ENCODE peak calls at places on chromosomes 16 and 17, in seven cellular contexts. One of them, this sample, is unnamed.

GRCh38 chr16:85376292-85377095 is 236.6 kb upstream of the GSE1 start:
- DNase-seq in PC-3: no peak
- DNase-seq in PC-9: no peak
- DNase-seq in right lobe of liver: peak
- DNase-seq in H9: no peak
- DNase-seq in cardiac muscle cell: no peak
- DNase-seq in A549: no peak
- DNase-seq in this sample: peak

GRCh38 chr16:85571813-85572619 is 41.1 kb upstream of the GSE1 start:
- DNase-seq in cardiac muscle cell: no peak
- DNase-seq in H9: no peak
- DNase-seq in A549: no peak
- DNase-seq in PC-3: no peak
- DNase-seq in right lobe of liver: no peak
- DNase-seq in PC-9: no peak
- DNase-seq in this sample: no peak

GRCh38 chr17:4690745-4691144 is 13.2 kb downstream of the PELP1 start:
- DNase-seq in PC-9: no peak
- DNase-seq in cardiac muscle cell: no peak
- DNase-seq in right lobe of liver: no peak
- DNase-seq in H9: no peak
- DNase-seq in PC-3: no peak
- DNase-seq in A549: no peak
- DNase-seq in this sample: no peak

GRCh38 chr17:14737984-14738651 is 437.2 kb downstream of the HS3ST3B1 start:
- DNase-seq in PC-9: peak
- DNase-seq in H9: peak
- DNase-seq in PC-3: peak
- DNase-seq in right lobe of liver: peak
- DNase-seq in A549: peak
- DNase-seq in cardiac muscle cell: no peak
- DNase-seq in this sample: no peak

GRCh38 chr16:70685938-70686375 is at the start of gene MTSS2:
- DNase-seq in cardiac muscle cell: peak
- DNase-seq in right lobe of liver: peak
- DNase-seq in A549: peak
- DNase-seq in PC-3: peak
- DNase-seq in PC-9: peak
- DNase-seq in H9: peak
- DNase-seq in this sample: peak

GRCh38 chr16:21033707-21034106 is 116.9 kb downstream of the DNAH3 start:
- DNase-seq in cardiac muscle cell: peak
- DNase-seq in H9: no peak
- DNase-seq in A549: no peak
- DNase-seq in right lobe of liver: no peak
- DNase-seq in PC-9: no peak
- DNase-seq in PC-3: no peak
- DNase-seq in this sample: no peak

GRCh38 chr16:11806721-11807120 is 9.7 kb upstream of the ZC3H7A start:
- DNase-seq in H9: no peak
- DNase-seq in right lobe of liver: no peak
- DNase-seq in PC-9: no peak
- DNase-seq in PC-3: no peak
- DNase-seq in cardiac muscle cell: no peak
- DNase-seq in A549: no peak
- DNase-seq in this sample: no peak

GRCh38 chr17:9887521-9887920 is 17.6 kb downstream of the RCVRN start:
- DNase-seq in cardiac muscle cell: no peak
- DNase-seq in H9: no peak
- DNase-seq in PC-9: peak
- DNase-seq in A549: peak
- DNase-seq in PC-3: peak
- DNase-seq in right lobe of liver: no peak
- DNase-seq in this sample: no peak

GRCh38 chr16:67260426-67261063 is 11.8 kb downstream of the SLC9A5 start:
- DNase-seq in cardiac muscle cell: peak
- DNase-seq in A549: peak
- DNase-seq in right lobe of liver: no peak
- DNase-seq in PC-3: peak
- DNase-seq in PC-9: peak
- DNase-seq in H9: peak
- DNase-seq in this sample: no peak

GRCh38 chr16:58508671-58509251 is 6.6 kb upstream of the SETD6 start:
- DNase-seq in right lobe of liver: no peak
- DNase-seq in PC-3: no peak
- DNase-seq in A549: no peak
- DNase-seq in cardiac muscle cell: no peak
- DNase-seq in H9: no peak
- DNase-seq in PC-9: no peak
- DNase-seq in this sample: no peak

GRCh38 chr17:7549401-7550055 is 670 bp downstream of the TNFSF12 start:
- DNase-seq in A549: peak
- DNase-seq in right lobe of liver: no peak
- DNase-seq in PC-9: peak
- DNase-seq in cardiac muscle cell: no peak
- DNase-seq in PC-3: no peak
- DNase-seq in H9: no peak
- DNase-seq in this sample: no peak

GRCh38 chr16:89048087-89048729 is 45.4 kb upstream of the ACSF3 start:
- DNase-seq in PC-9: no peak
- DNase-seq in H9: no peak
- DNase-seq in A549: no peak
- DNase-seq in right lobe of liver: no peak
- DNase-seq in PC-3: no peak
- DNase-seq in cardiac muscle cell: no peak
- DNase-seq in this sample: no peak

GRCh38 chr17:34122529-34122928 is 132.6 kb upstream of the CCL2 start:
- DNase-seq in right lobe of liver: no peak
- DNase-seq in cardiac muscle cell: no peak
- DNase-seq in PC-3: no peak
- DNase-seq in H9: no peak
- DNase-seq in A549: no peak
- DNase-seq in PC-9: no peak
- DNase-seq in this sample: no peak

GRCh38 chr17:80111702-80112470 is 10.5 kb downstream of the GAA start:
- DNase-seq in H9: peak
- DNase-seq in PC-9: no peak
- DNase-seq in right lobe of liver: no peak
- DNase-seq in PC-3: no peak
- DNase-seq in cardiac muscle cell: no peak
- DNase-seq in A549: no peak
- DNase-seq in this sample: no peak

GRCh38 chr17:67076290-67076689 is 31.9 kb downstream of the CACNG1 start:
- DNase-seq in H9: no peak
- DNase-seq in PC-9: no peak
- DNase-seq in PC-3: no peak
- DNase-seq in right lobe of liver: peak
- DNase-seq in cardiac muscle cell: no peak
- DNase-seq in A549: no peak
- DNase-seq in this sample: no peak

GRCh38 chr16:13997933-13998332 is 73.2 kb upstream of the MRTFB start:
- DNase-seq in PC-9: no peak
- DNase-seq in A549: no peak
- DNase-seq in right lobe of liver: no peak
- DNase-seq in cardiac muscle cell: no peak
- DNase-seq in H9: no peak
- DNase-seq in PC-3: peak
- DNase-seq in this sample: no peak

GRCh38 chr17:73091410-73091769 is 1.1 kb downstream of the SLC39A11 start:
- DNase-seq in PC-9: no peak
- DNase-seq in H9: no peak
- DNase-seq in A549: no peak
- DNase-seq in cardiac muscle cell: no peak
- DNase-seq in right lobe of liver: no peak
- DNase-seq in PC-3: no peak
- DNase-seq in this sample: no peak

GRCh38 chr17:76085731-76086366 is 6.9 kb downstream of the ZACN start:
- DNase-seq in PC-9: no peak
- DNase-seq in PC-3: no peak
- DNase-seq in A549: no peak
- DNase-seq in right lobe of liver: no peak
- DNase-seq in cardiac muscle cell: no peak
- DNase-seq in H9: no peak
- DNase-seq in this sample: no peak

GRCh38 chr16:21523411-21524067 is 75.8 kb upstream of the METTL9 start:
- DNase-seq in PC-3: no peak
- DNase-seq in cardiac muscle cell: no peak
- DNase-seq in PC-9: no peak
- DNase-seq in H9: no peak
- DNase-seq in right lobe of liver: no peak
- DNase-seq in A549: no peak
- DNase-seq in this sample: no peak

GRCh38 chr16:12646490-12647274 is 157.0 kb downstream of the CPPED1 start:
- DNase-seq in H9: no peak
- DNase-seq in PC-9: peak
- DNase-seq in PC-3: no peak
- DNase-seq in right lobe of liver: peak
- DNase-seq in cardiac muscle cell: no peak
- DNase-seq in A549: peak
- DNase-seq in this sample: peak

DNA sequence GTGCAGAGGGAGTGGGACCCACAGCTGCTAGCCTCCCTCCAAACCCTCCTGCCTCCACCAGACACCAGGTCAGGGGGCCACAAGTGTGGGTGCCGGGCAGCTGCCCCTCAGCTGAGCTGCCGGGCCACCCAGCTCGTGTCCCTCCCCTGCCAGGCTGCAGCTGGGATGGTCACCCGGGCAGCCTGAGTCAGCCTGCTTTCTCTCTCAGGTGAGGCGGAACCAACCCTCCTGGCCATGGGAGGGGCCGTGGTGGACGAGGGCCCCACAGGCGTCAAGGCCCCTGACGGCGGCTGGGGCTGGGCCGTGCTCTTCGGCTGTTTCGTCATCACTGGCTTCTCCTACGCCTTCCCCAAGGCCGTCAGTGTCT is 6.9 kb downstream of the SLC16A3 start:
- DNase-seq in cardiac muscle cell: no peak
- DNase-seq in PC-9: peak
- DNase-seq in right lobe of liver: no peak
- DNase-seq in A549: no peak
- DNase-seq in PC-3: no peak
- DNase-seq in H9: no peak
- DNase-seq in this sample: no peak
- H3K27ac ChIP-seq in cardiac muscle cell: peak
- H3K27ac ChIP-seq in PC-9: no peak
- H3K27ac ChIP-seq in right lobe of liver: no peak
- H3K27ac ChIP-seq in A549: peak
- H3K27ac ChIP-seq in PC-3: peak
- H3K27ac ChIP-seq in H9: no peak
- H3K27ac ChIP-seq in this sample: peak

GRCh38 chr17:1766382-1767135 is 4.7 kb downstream of the SERPINF1 start:
- DNase-seq in H9: peak
- DNase-seq in PC-9: no peak
- DNase-seq in right lobe of liver: peak
- DNase-seq in cardiac muscle cell: no peak
- DNase-seq in PC-3: no peak
- DNase-seq in A549: no peak
- DNase-seq in this sample: no peak
- H3K27ac ChIP-seq in H9: no peak
- H3K27ac ChIP-seq in PC-9: no peak
- H3K27ac ChIP-seq in right lobe of liver: no peak
- H3K27ac ChIP-seq in cardiac muscle cell: no peak
- H3K27ac ChIP-seq in PC-3: no peak
- H3K27ac ChIP-seq in A549: peak
- H3K27ac ChIP-seq in this sample: no peak

GRCh38 chr17:21285164-21286065 is 904 bp downstream of the MAP2K3 start:
- DNase-seq in PC-3: peak
- DNase-seq in cardiac muscle cell: peak
- DNase-seq in H9: no peak
- DNase-seq in A549: no peak
- DNase-seq in right lobe of liver: peak
- DNase-seq in PC-9: peak
- DNase-seq in this sample: no peak

GRCh38 chr17:21282850-21283249 is 1.7 kb upstream of the MAP2K3 start:
- DNase-seq in cardiac muscle cell: no peak
- DNase-seq in PC-3: no peak
- DNase-seq in right lobe of liver: no peak
- DNase-seq in PC-9: no peak
- DNase-seq in A549: no peak
- DNase-seq in H9: no peak
- DNase-seq in this sample: no peak

GRCh38 chr17:21283482-21284318 is 811 bp upstream of the MAP2K3 start:
- DNase-seq in PC-9: peak
- DNase-seq in PC-3: peak
- DNase-seq in A549: no peak
- DNase-seq in right lobe of liver: peak
- DNase-seq in H9: no peak
- DNase-seq in cardiac muscle cell: no peak
- DNase-seq in this sample: peak

GRCh38 chr17:21286066-21286770 is 1.7 kb downstream of the MAP2K3 start:
- DNase-seq in H9: no peak
- DNase-seq in A549: peak
- DNase-seq in right lobe of liver: peak
- DNase-seq in PC-3: peak
- DNase-seq in PC-9: peak
- DNase-seq in cardiac muscle cell: peak
- DNase-seq in this sample: no peak

GRCh38 chr17:21284319-21285163 is at the start of gene MAP2K3:
- DNase-seq in PC-9: peak
- DNase-seq in cardiac muscle cell: peak
- DNase-seq in A549: peak
- DNase-seq in H9: peak
- DNase-seq in right lobe of liver: peak
- DNase-seq in PC-3: peak
- DNase-seq in this sample: peak
- H3K27ac ChIP-seq in PC-9: peak
- H3K27ac ChIP-seq in cardiac muscle cell: peak
- H3K27ac ChIP-seq in A549: peak
- H3K27ac ChIP-seq in H9: no peak
- H3K27ac ChIP-seq in right lobe of liver: peak
- H3K27ac ChIP-seq in PC-3: peak
- H3K27ac ChIP-seq in this sample: peak

DNA sequence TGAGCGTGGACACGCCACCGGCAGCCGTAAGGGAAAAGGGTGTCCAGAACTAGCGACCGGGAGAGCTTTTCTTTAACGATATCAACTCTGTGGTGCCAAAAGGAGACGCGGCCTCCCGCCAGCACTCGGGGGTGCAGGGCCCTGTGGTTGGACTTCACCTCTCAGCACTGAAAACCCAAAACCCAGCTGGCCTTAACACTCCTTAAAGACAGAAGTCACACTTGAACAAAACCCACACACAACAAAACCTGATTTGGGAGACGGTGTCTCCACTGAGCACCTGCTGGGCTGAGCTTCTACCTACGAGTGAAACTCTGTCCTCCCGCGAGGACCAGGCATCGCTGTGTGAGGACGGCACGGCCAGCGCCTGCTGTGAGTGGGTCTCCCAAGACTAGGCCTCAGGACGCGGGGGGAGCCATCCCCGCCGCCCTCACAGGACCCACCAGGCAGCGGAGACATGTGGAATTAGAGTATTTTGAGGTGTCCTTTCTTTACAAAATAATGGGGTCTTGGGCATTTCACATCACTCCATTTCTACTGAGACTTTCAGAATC is 46.7 kb downstream of the WDR45B start:
- DNase-seq in cardiac muscle cell: no peak
- DNase-seq in PC-3: no peak
- DNase-seq in right lobe of liver: no peak
- DNase-seq in PC-9: no peak
- DNase-seq in H9: no peak
- DNase-seq in A549: no peak
- DNase-seq in this sample: no peak
- H3K27ac ChIP-seq in cardiac muscle cell: no peak
- H3K27ac ChIP-seq in PC-3: no peak
- H3K27ac ChIP-seq in right lobe of liver: peak
- H3K27ac ChIP-seq in PC-9: no peak
- H3K27ac ChIP-seq in H9: no peak
- H3K27ac ChIP-seq in A549: no peak
- H3K27ac ChIP-seq in this sample: no peak